ENCODE peak calls at places on chromosomes 5 and 9, in eight cellular contexts. One of them, this sample, is unnamed.

GRCh38 chr5:102830241-102830640 is 75.1 kb downstream of the PAM start:
- DNase-seq in AG04450: no peak
- DNase-seq in type B pancreatic cell: no peak
- DNase-seq in ovary: no peak
- DNase-seq in fibroblast of pulmonary artery: no peak
- DNase-seq in stomach: no peak
- DNase-seq in uterus: no peak
- DNase-seq in Caco-2: no peak
- DNase-seq in this sample: no peak

GRCh38 chr5:76379316-76379715 is 23.8 kb upstream of the IQGAP2 start:
- DNase-seq in AG04450: no peak
- DNase-seq in type B pancreatic cell: no peak
- DNase-seq in ovary: no peak
- DNase-seq in fibroblast of pulmonary artery: no peak
- DNase-seq in stomach: no peak
- DNase-seq in uterus: no peak
- DNase-seq in Caco-2: no peak
- DNase-seq in this sample: no peak

GRCh38 chr9:15299374-15299939 is 7.6 kb downstream of the TTC39B start:
- DNase-seq in AG04450: no peak
- DNase-seq in type B pancreatic cell: no peak
- DNase-seq in ovary: no peak
- DNase-seq in fibroblast of pulmonary artery: no peak
- DNase-seq in stomach: no peak
- DNase-seq in uterus: no peak
- DNase-seq in Caco-2: no peak
- DNase-seq in this sample: no peak

GRCh38 chr9:77474903-77475302 is 173.2 kb downstream of the GNA14 start:
- DNase-seq in AG04450: no peak
- DNase-seq in type B pancreatic cell: no peak
- DNase-seq in ovary: no peak
- DNase-seq in fibroblast of pulmonary artery: no peak
- DNase-seq in stomach: no peak
- DNase-seq in uterus: no peak
- DNase-seq in Caco-2: no peak
- DNase-seq in this sample: no peak

GRCh38 chr9:21047315-21047714 is 15.9 kb upstream of the HACD4 start:
- DNase-seq in AG04450: no peak
- DNase-seq in type B pancreatic cell: no peak
- DNase-seq in ovary: no peak
- DNase-seq in fibroblast of pulmonary artery: no peak
- DNase-seq in stomach: no peak
- DNase-seq in uterus: no peak
- DNase-seq in Caco-2: no peak
- DNase-seq in this sample: no peak

GRCh38 chr9:93601666-93602065 is 25.3 kb downstream of the PHF2 start:
- DNase-seq in AG04450: no peak
- DNase-seq in type B pancreatic cell: no peak
- DNase-seq in ovary: no peak
- DNase-seq in fibroblast of pulmonary artery: no peak
- DNase-seq in stomach: no peak
- DNase-seq in uterus: no peak
- DNase-seq in Caco-2: no peak
- DNase-seq in this sample: no peak

GRCh38 chr5:180333661-180334060 is 19.5 kb downstream of the GFPT2 start:
- DNase-seq in AG04450: no peak
- DNase-seq in type B pancreatic cell: no peak
- DNase-seq in ovary: no peak
- DNase-seq in fibroblast of pulmonary artery: peak
- DNase-seq in stomach: no peak
- DNase-seq in uterus: no peak
- DNase-seq in Caco-2: no peak
- DNase-seq in this sample: no peak

GRCh38 chr5:113608113-113608551 is 94.6 kb downstream of the YTHDC2 start:
- DNase-seq in AG04450: no peak
- DNase-seq in type B pancreatic cell: no peak
- DNase-seq in ovary: no peak
- DNase-seq in fibroblast of pulmonary artery: peak
- DNase-seq in stomach: no peak
- DNase-seq in uterus: no peak
- DNase-seq in Caco-2: no peak
- DNase-seq in this sample: no peak

GRCh38 chr5:151183451-151184245 is 26.1 kb upstream of the ANXA6 start:
- DNase-seq in AG04450: no peak
- DNase-seq in type B pancreatic cell: no peak
- DNase-seq in ovary: no peak
- DNase-seq in fibroblast of pulmonary artery: no peak
- DNase-seq in stomach: no peak
- DNase-seq in uterus: no peak
- DNase-seq in Caco-2: no peak
- DNase-seq in this sample: no peak

GRCh38 chr5:138722518-138722917 is 30.7 kb upstream of the CTNNA1 start:
- DNase-seq in AG04450: no peak
- DNase-seq in type B pancreatic cell: no peak
- DNase-seq in ovary: no peak
- DNase-seq in fibroblast of pulmonary artery: no peak
- DNase-seq in stomach: peak
- DNase-seq in uterus: no peak
- DNase-seq in Caco-2: peak
- DNase-seq in this sample: no peak

GRCh38 chr5:30376848-30377247 is 816.6 kb upstream of the CDH6 start:
- DNase-seq in AG04450: no peak
- DNase-seq in type B pancreatic cell: no peak
- DNase-seq in ovary: no peak
- DNase-seq in fibroblast of pulmonary artery: no peak
- DNase-seq in stomach: no peak
- DNase-seq in uterus: no peak
- DNase-seq in Caco-2: no peak
- DNase-seq in this sample: no peak

GRCh38 chr9:71944754-71945409 is 33.4 kb downstream of the C9orf85 start:
- DNase-seq in AG04450: no peak
- DNase-seq in type B pancreatic cell: no peak
- DNase-seq in ovary: no peak
- DNase-seq in fibroblast of pulmonary artery: no peak
- DNase-seq in stomach: no peak
- DNase-seq in uterus: no peak
- DNase-seq in Caco-2: no peak
- DNase-seq in this sample: no peak

GRCh38 chr5:159208508-159209437 is 580 bp downstream of the RNF145 start:
- DNase-seq in AG04450: no peak
- DNase-seq in type B pancreatic cell: no peak
- DNase-seq in ovary: peak
- DNase-seq in fibroblast of pulmonary artery: peak
- DNase-seq in stomach: peak
- DNase-seq in uterus: peak
- DNase-seq in Caco-2: peak
- DNase-seq in this sample: peak

GRCh38 chr9:77453857-77454647 is 194.1 kb downstream of the GNA14 start:
- DNase-seq in AG04450: no peak
- DNase-seq in type B pancreatic cell: no peak
- DNase-seq in ovary: no peak
- DNase-seq in fibroblast of pulmonary artery: no peak
- DNase-seq in stomach: no peak
- DNase-seq in uterus: no peak
- DNase-seq in Caco-2: no peak
- DNase-seq in this sample: no peak

GRCh38 chr5:61409568-61409967 is 77.5 kb downstream of the ZSWIM6 start:
- DNase-seq in AG04450: peak
- DNase-seq in type B pancreatic cell: no peak
- DNase-seq in ovary: no peak
- DNase-seq in fibroblast of pulmonary artery: peak
- DNase-seq in stomach: no peak
- DNase-seq in uterus: no peak
- DNase-seq in Caco-2: peak
- DNase-seq in this sample: no peak

GRCh38 chr5:43033845-43034590 is 6.1 kb downstream of the ANXA2R start:
- DNase-seq in AG04450: no peak
- DNase-seq in type B pancreatic cell: no peak
- DNase-seq in ovary: no peak
- DNase-seq in fibroblast of pulmonary artery: peak
- DNase-seq in stomach: no peak
- DNase-seq in uterus: no peak
- DNase-seq in Caco-2: no peak
- DNase-seq in this sample: no peak

GRCh38 chr5:78753093-78753531 is 104.5 kb upstream of the LHFPL2 start:
- DNase-seq in AG04450: no peak
- DNase-seq in type B pancreatic cell: no peak
- DNase-seq in ovary: no peak
- DNase-seq in fibroblast of pulmonary artery: no peak
- DNase-seq in stomach: no peak
- DNase-seq in uterus: no peak
- DNase-seq in Caco-2: no peak
- DNase-seq in this sample: no peak

GRCh38 chr9:33106827-33107621 is 30.6 kb upstream of the SMU1 start:
- DNase-seq in AG04450: peak
- DNase-seq in type B pancreatic cell: no peak
- DNase-seq in ovary: peak
- DNase-seq in fibroblast of pulmonary artery: peak
- DNase-seq in stomach: peak
- DNase-seq in uterus: peak
- DNase-seq in Caco-2: no peak
- DNase-seq in this sample: no peak

GRCh38 chr9:71758785-71759184 is 9.5 kb downstream of the CEMIP2 start:
- DNase-seq in AG04450: no peak
- DNase-seq in type B pancreatic cell: no peak
- DNase-seq in ovary: no peak
- DNase-seq in fibroblast of pulmonary artery: peak
- DNase-seq in stomach: no peak
- DNase-seq in uterus: no peak
- DNase-seq in Caco-2: no peak
- DNase-seq in this sample: no peak

GRCh38 chr5:142201471-142201887 is 92.9 kb downstream of the NDFIP1 start:
- DNase-seq in AG04450: peak
- DNase-seq in type B pancreatic cell: no peak
- DNase-seq in ovary: no peak
- DNase-seq in fibroblast of pulmonary artery: peak
- DNase-seq in stomach: no peak
- DNase-seq in uterus: no peak
- DNase-seq in Caco-2: no peak
- DNase-seq in this sample: no peak

DNA sequence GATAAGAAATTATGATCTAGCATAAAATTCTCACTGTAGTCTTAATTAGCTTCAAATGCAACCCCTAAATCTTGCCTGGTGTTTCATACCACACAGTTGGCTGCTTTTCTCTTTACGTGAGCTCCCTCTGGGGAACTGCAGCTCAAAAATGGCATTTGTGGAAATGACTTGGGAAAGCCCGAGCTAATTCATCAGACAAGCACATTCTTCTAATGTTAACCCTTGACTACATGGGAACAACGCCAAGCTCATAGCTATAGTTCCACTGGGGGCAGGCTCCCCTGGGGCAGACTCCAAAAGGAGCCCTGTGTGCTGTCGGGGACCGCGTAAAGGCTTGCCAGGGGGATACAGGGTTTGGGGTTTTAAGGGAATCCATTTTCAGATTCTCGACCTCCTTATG is 301.3 kb upstream of the DAP start:
- DNase-seq in AG04450: no peak
- DNase-seq in type B pancreatic cell: no peak
- DNase-seq in ovary: no peak
- DNase-seq in fibroblast of pulmonary artery: no peak
- DNase-seq in stomach: no peak
- DNase-seq in uterus: no peak
- DNase-seq in Caco-2: no peak
- DNase-seq in this sample: no peak
- TF ChIP-seq CTCF in AG04450: no peak
- TF ChIP-seq CTCF in type B pancreatic cell: no peak
- TF ChIP-seq CTCF in ovary: no peak
- TF ChIP-seq CTCF in fibroblast of pulmonary artery: no peak
- TF ChIP-seq CTCF in stomach: no peak
- TF ChIP-seq CTCF in uterus: no peak
- TF ChIP-seq CTCF in Caco-2: no peak
- TF ChIP-seq CTCF in this sample: no peak

DNA sequence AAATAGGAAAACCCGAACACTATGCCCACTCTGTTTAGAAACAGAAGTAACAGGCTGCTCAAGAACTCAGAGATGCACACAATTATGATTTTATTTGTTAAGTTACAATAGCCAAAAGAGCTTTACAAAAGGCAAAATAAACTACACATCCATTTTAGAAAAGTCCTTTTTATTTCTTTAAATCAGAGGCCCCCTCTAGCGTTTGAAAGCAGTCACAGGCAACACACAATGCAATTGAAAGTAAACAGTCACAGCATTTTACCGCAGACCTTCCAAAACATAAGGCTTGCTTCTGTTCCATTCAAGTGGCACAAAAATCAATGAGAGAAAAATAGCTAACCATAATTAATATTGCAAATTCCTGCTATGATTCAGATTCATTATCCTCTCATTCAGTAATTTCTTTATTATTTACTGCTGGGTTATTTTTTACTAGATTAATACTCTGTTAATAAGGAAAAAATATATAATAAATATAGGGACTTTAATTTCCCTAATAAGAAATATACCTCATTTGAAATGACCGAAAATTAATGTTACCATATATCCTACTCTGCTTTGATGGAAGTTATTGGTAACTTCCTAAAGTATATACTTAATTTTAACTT is 78.3 kb downstream of the CEP120 start:
- DNase-seq in AG04450: no peak
- DNase-seq in type B pancreatic cell: no peak
- DNase-seq in ovary: peak
- DNase-seq in fibroblast of pulmonary artery: peak
- DNase-seq in stomach: no peak
- DNase-seq in uterus: peak
- DNase-seq in Caco-2: peak
- DNase-seq in this sample: peak
- TF ChIP-seq CTCF in AG04450: peak
- TF ChIP-seq CTCF in type B pancreatic cell: peak
- TF ChIP-seq CTCF in ovary: peak
- TF ChIP-seq CTCF in fibroblast of pulmonary artery: peak
- TF ChIP-seq CTCF in stomach: peak
- TF ChIP-seq CTCF in uterus: peak
- TF ChIP-seq CTCF in Caco-2: peak
- TF ChIP-seq CTCF in this sample: peak

GRCh38 chr9:8514760-8515159 is 715.2 kb upstream of the DMAC1 start:
- DNase-seq in AG04450: no peak
- DNase-seq in type B pancreatic cell: no peak
- DNase-seq in ovary: no peak
- DNase-seq in fibroblast of pulmonary artery: no peak
- DNase-seq in stomach: no peak
- DNase-seq in uterus: no peak
- DNase-seq in Caco-2: no peak
- DNase-seq in this sample: no peak
- TF ChIP-seq CTCF in AG04450: no peak
- TF ChIP-seq CTCF in type B pancreatic cell: no peak
- TF ChIP-seq CTCF in ovary: no peak
- TF ChIP-seq CTCF in fibroblast of pulmonary artery: no peak
- TF ChIP-seq CTCF in stomach: no peak
- TF ChIP-seq CTCF in uterus: no peak
- TF ChIP-seq CTCF in Caco-2: no peak
- TF ChIP-seq CTCF in this sample: no peak

DNA sequence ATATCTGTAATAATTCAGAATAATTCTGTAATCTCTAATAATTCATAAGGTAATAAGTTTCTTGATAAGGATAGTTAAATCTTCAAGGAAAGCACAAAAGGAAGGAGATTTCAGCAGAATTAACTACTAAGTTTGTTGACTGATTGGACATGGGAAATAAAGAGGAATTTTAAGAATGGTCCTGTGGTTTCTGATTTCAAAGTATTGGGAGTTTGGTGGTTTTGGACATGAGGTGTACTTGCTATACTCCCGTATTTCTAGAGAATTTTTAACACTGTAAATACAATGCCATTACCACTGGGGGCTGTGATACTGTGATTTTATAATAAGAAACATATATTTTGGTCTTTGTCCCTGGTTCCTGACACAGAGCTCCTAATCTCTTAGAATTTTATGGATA is 123.9 kb downstream of the UNC13B start:
- DNase-seq in AG04450: no peak
- DNase-seq in type B pancreatic cell: no peak
- DNase-seq in ovary: no peak
- DNase-seq in fibroblast of pulmonary artery: no peak
- DNase-seq in stomach: no peak
- DNase-seq in uterus: no peak
- DNase-seq in Caco-2: no peak
- DNase-seq in this sample: no peak
- TF ChIP-seq CTCF in AG04450: no peak
- TF ChIP-seq CTCF in type B pancreatic cell: no peak
- TF ChIP-seq CTCF in ovary: no peak
- TF ChIP-seq CTCF in fibroblast of pulmonary artery: no peak
- TF ChIP-seq CTCF in stomach: no peak
- TF ChIP-seq CTCF in uterus: no peak
- TF ChIP-seq CTCF in Caco-2: no peak
- TF ChIP-seq CTCF in this sample: no peak

This sample was measured in neural crest cell.